ENCODE peak calls at places on chromosomes 4 and X, in four cellular contexts. I is esophagus squamous epithelium, G is cardiac muscle cell, L is A673. Y is an unnamed sample.

GRCh38 chrX:66919280-66919832 is 280.5 kb upstream of the EDA2R start:
- DNase-seq in L (no peak), G (no peak), I (no peak), Y (no peak)

GRCh38 chr4:158094413-158095110 is 78.3 kb downstream of the GASK1B start:
- DNase-seq in L (no peak), I (no peak), G (peak; percentile 45), Y (peak; percentile 53)

GRCh38 chrX:124737771-124738170 is 391.4 kb downstream of the SH2D1A start:
- DNase-seq in G (no peak), L (no peak), I (no peak), Y (no peak)

GRCh38 chr4:8916251-8916913 is 44.7 kb upstream of the HMX1 start:
- DNase-seq in L (no peak), I (no peak), G (no peak), Y (no peak)

GRCh38 chrX:104118765-104119164 is 6.4 kb downstream of the ZCCHC18 start:
- DNase-seq in L (no peak), I (no peak), G (no peak), Y (no peak)

GRCh38 chr4:77095101-77095826 is 19.5 kb upstream of the CCNI start:
- DNase-seq in L (peak; percentile 53), I (no peak), G (peak; percentile 74), Y (peak; percentile 85)

GRCh38 chrX:10467793-10468192 is 152.6 kb downstream of the MID1 start:
- DNase-seq in I (no peak), L (no peak), G (peak; percentile 80), Y (no peak)

GRCh38 chr4:1052231-1052671 is 40.8 kb downstream of the FGFRL1 start:
- DNase-seq in G (no peak), L (no peak), I (no peak), Y (peak; percentile 43)

GRCh38 chrX:43655961-43656494 is at the start of gene MAOA:
- DNase-seq in I (no peak), G (peak; percentile 46), L (peak; percentile 50), Y (peak; percentile 73)

GRCh38 chr4:100106982-100107381 is 83.3 kb downstream of the DDIT4L start:
- DNase-seq in I (no peak), G (no peak), L (no peak), Y (no peak)

GRCh38 chrX:112760697-112761096 is 79.9 kb downstream of the AMOT start:
- DNase-seq in G (peak; percentile 0), L (no peak), I (no peak), Y (no peak)

GRCh38 chrX:34849371-34849770 is 93.2 kb upstream of the FAM47B start:
- DNase-seq in I (no peak), L (no peak), G (peak; percentile 19), Y (no peak)

GRCh38 chr4:37453004-37453360 is 208.4 kb downstream of the NWD2 start:
- DNase-seq in L (peak; percentile 55), I (no peak), G (peak; percentile 78), Y (peak; percentile 76)

GRCh38 chr4:37451646-37452045 is 207.1 kb downstream of the NWD2 start:
- DNase-seq in I (no peak), G (no peak), L (no peak), Y (no peak)

GRCh38 chr4:37455301-37456062 is 210.9 kb downstream of the NWD2 start:
- DNase-seq in I (no peak), G (no peak), L (no peak), Y (peak; percentile 65)

GRCh38 chr4:37454263-37454800 is 209.8 kb downstream of the NWD2 start:
- DNase-seq in L (no peak), G (no peak), I (no peak), Y (no peak)

DNA sequence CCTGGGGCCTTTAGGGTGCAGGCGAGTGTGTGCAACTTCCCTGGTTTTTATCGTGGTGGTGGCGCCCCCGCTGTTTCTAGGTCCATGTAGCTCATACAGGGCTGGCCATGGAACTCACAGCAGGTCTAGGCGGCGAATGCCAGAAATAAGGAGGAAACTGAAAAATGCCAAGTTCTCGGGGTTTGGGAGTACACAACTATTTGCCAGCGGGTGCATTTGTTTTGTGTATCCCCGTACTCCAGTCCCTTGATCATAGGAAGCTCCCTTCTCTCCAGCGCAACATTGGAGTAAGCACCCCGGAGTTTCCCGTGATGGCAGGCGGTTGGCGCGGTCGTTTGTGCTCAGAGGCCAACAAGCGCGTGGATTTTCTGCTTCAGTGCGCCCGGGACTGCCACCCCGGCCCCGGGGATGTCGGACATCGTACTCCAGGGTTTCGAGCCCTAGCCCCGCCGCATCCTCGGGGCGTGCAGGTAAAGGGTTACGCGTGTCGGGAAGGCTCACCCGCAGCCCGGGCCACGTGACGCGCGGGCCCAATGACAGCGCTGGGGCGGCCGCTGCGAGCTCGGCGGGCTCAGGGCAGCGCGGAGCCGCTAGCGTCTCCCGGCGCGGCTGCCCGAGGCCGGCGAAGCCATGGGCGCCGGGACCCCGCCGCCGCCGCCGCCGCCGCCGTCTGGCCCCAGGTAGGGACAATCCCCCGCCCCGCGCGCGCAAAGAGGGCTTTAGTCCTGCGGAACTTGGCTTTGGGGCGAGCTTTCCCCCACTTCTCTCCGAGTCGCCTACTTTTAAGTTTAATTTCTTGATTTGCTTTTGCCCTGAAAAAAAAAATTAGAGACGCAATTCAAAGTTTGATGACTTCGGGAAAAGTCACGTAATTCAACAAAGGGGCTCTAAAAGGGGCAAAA is 209.1 kb downstream of the NWD2 start:
- DNase-seq in L (peak; percentile 30), G (peak; percentile 46), I (no peak), Y (peak; percentile 89)
- H3K27ac ChIP-seq in L (no peak overlapping the region), G (no peak overlapping the region), I (no peak overlapping the region), Y (peak overlapping the region; percentile 56)

GRCh38 chr4:84706286-84706685 is 123.4 kb downstream of the CDS1 start:
- DNase-seq in L (no peak), I (no peak), G (no peak), Y (no peak)
- H3K36me3 ChIP-seq in L (peaks cover 18% of the 10 kb centered on the region), I (no peaks in the 10 kb centered on the region), G (peaks cover 76% of the 10 kb centered on the region), Y (no peaks in the 10 kb centered on the region)

GRCh38 chrX:108312938-108313337 is 125.3 kb downstream of the COL4A6 start:
- DNase-seq in I (no peak), G (peak; percentile 37), L (peak; percentile 14), Y (no peak)

GRCh38 chrX:108310511-108310910 is 127.7 kb downstream of the COL4A6 start:
- DNase-seq in G (peak; percentile 32), I (no peak), L (no peak), Y (no peak)

GRCh38 chrX:108316456-108316855 is 121.8 kb downstream of the COL4A6 start:
- DNase-seq in I (no peak), G (no peak), L (no peak), Y (no peak)

GRCh38 chrX:108312011-108312410 is 126.2 kb downstream of the COL4A6 start:
- DNase-seq in L (no peak), G (no peak), I (no peak), Y (no peak)

GRCh38 chrX:108313662-108314061 is 124.6 kb downstream of the COL4A6 start:
- DNase-seq in G (no peak), L (no peak), I (no peak), Y (no peak)
- H3K27ac ChIP-seq in G (no peak overlapping the region), L (no peak overlapping the region), I (no peak overlapping the region), Y (no peak overlapping the region)

GRCh38 chr4:82868572-82868971 is 22.4 kb downstream of the SEC31A start:
- DNase-seq in I (no peak), G (no peak), L (no peak), Y (no peak)

GRCh38 chr4:82861529-82861928 is 29.4 kb downstream of the SEC31A start:
- DNase-seq in I (no peak), L (no peak), G (no peak), Y (no peak)

GRCh38 chr4:82865592-82865991 is 25.4 kb downstream of the SEC31A start:
- DNase-seq in I (no peak), L (peak; percentile 30), G (peak; percentile 95), Y (no peak)

GRCh38 chr4:82864336-82865001 is 26.5 kb downstream of the SEC31A start:
- DNase-seq in I (no peak), G (no peak), L (no peak), Y (no peak)

DNA sequence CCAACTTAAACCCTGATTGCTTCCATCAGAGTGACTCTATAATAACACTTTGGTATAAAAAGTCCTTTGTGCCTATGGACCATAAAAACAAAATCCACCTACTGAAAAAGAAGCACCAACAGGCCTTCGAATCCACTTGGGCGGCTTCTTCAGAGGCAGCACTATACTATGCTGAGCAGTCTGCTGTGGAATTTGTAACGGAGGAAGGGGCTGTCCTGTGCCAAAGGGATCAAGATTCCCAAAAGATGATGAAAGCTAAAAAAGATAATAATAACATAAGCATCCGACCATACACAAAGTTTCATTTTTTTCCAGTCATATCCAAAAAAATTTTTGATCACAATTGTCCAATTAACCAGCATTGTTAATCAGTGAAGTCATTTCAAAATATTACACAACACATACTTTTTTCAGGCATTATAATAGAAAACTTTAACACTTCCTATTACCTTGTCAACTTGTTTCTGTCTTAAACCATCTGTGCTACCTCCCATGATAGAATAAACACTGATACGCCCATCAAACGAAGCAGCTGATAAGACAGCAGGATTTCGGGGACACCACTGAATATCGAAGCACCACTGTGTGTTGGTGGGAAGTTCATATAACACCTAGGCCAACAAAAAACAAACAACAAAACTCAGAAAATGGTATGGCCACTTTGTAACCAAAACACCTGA is 24.1 kb downstream of the SEC31A start:
- DNase-seq in L (no peak), G (peak; percentile 44), I (no peak), Y (no peak)
- H3K36me3 ChIP-seq in L (peaks cover 51% of the 10 kb centered on the region), G (peaks cover 87% of the 10 kb centered on the region), I (peaks cover 16% of the 10 kb centered on the region), Y (peaks cover 3% of the 10 kb centered on the region)

GRCh38 chr4:52914051-52914605 is 52.0 kb downstream of the RASL11B start:
- DNase-seq in I (no peak), L (no peak), G (peak; percentile 85), Y (no peak)
- H3K27ac ChIP-seq in I (no peak overlapping the region), L (no peak overlapping the region), G (peak overlapping the region; percentile 92), Y (peak overlapping the region; percentile 36)

DNA sequence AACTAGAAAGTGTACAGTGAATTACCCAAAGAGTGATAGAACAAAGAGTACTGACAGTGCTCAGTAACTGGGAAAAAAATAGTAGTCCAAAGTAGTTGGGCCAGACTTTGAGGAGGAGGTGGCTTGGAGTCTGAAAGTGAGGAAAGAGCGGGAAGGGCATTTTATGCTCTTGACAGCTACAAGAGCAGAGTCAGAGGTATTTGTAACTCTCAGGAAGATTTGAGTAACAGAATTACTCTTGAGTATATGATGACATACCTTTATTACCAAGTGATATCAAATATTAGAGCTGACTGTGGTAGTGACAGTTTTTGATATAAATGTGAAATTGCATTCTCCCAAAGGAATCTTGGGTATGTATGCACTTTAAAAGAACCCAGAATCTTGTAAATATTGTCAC is 2.2 kb downstream of the SLAIN2 start:
- DNase-seq in G (peak; percentile 40), L (no peak), I (no peak), Y (no peak)
- H3K36me3 ChIP-seq in G (no peaks in the 10 kb centered on the region), L (no peaks in the 10 kb centered on the region), I (no peaks in the 10 kb centered on the region), Y (no peaks in the 10 kb centered on the region)

DNA sequence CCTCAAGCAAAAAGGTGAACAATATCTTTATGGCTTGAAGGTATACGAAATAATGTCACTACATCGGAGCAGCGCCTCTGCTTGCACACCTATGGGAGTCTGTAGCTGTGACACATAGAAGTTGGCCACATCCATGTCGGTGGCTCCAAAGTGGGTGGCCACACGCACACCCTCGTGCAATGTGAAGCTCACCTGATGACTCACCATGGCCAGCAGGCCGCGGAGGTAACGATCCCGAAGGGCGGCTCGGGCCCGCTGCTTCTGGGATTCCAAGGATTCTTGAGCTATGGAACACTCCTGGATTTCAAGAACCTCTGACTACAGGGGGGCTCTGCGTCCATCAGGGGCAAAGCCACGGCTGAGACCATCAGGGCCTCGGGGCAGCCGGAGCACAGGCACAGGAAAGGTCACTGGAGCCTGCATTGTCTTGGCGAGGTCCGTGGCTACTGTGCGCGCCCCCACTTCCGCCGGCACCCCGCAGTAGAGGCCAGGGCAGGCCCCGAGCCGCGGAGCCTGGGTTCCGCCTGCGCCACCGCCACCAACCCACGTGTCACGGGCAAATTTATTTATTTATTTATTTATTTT is 25.2 kb downstream of the NYX start:
- DNase-seq in L (no peak), G (no peak), I (no peak), Y (no peak)
- H3K27ac ChIP-seq in L (no peak overlapping the region), G (no peak overlapping the region), I (no peak overlapping the region), Y (no peak overlapping the region)